ENCODE peak calls at places on chromosomes 11 and 22, in six cellular contexts. X, E, P, O, J and L are unnamed samples. For H3K9me3, the result is how much of the 10 kb centered on the place peaks cover.

GRCh38 chr22:21865041-21865440 is 2.4 kb downstream of the MAPK1 start:
- DNase-seq in P (no peak), E (peak), O (no peak), X (peak), J (no peak), L (peak)

GRCh38 chr11:86248609-86249008 is 4.1 kb downstream of the EED start:
- DNase-seq in E (no peak), X (no peak), O (no peak), J (no peak), P (no peak), L (no peak)

GRCh38 chr11:28969832-28970231 is 861.6 kb downstream of the METTL15 start:
- DNase-seq in P (no peak), X (no peak), O (no peak), E (no peak), J (no peak), L (no peak)

GRCh38 chr22:41009222-41009948 is 58.2 kb downstream of the RBX1 start:
- DNase-seq in J (no peak), P (no peak), O (no peak), E (peak), X (peak), L (no peak)

GRCh38 chr11:44726278-44727113 is at the start of gene TSPAN18:
- DNase-seq in O (peak), E (no peak), J (peak), P (peak), X (no peak), L (peak)

GRCh38 chr11:2363130-2363529 is 14.0 kb upstream of the CD81 start:
- DNase-seq in X (no peak), P (no peak), J (no peak), O (no peak), E (no peak), L (no peak)

GRCh38 chr11:27471588-27472397 is 797 bp downstream of the LGR4 start:
- DNase-seq in J (peak), E (no peak), P (peak), O (peak), X (no peak), L (peak)

GRCh38 chr11:95514386-95515145 is 275.0 kb downstream of the FAM76B start:
- DNase-seq in X (no peak), J (no peak), E (no peak), P (no peak), O (no peak), L (no peak)

GRCh38 chr22:38864361-38865191 is 7.4 kb downstream of the CBX6 start:
- DNase-seq in E (no peak), O (no peak), P (no peak), J (peak), X (no peak), L (no peak)

GRCh38 chr11:87215236-87215635 is 177.5 kb downstream of the TMEM135 start:
- DNase-seq in O (no peak), P (no peak), E (no peak), J (no peak), X (no peak), L (no peak)

GRCh38 chr22:28373841-28374240 is 305.8 kb downstream of the TTC28 start:
- DNase-seq in P (no peak), E (peak), J (no peak), X (no peak), O (no peak), L (no peak)

GRCh38 chr22:42299586-42300285 is 29.3 kb upstream of the TCF20 start:
- DNase-seq in P (peak), E (no peak), X (no peak), J (no peak), O (peak), L (no peak)

GRCh38 chr11:93491941-93492340 is 51.2 kb downstream of the SMCO4 start:
- DNase-seq in P (no peak), E (no peak), J (no peak), X (no peak), O (no peak), L (no peak)

GRCh38 chr11:45651841-45652745 is 13.3 kb downstream of the CHST1 start:
- DNase-seq in X (no peak), E (no peak), J (no peak), O (no peak), P (no peak), L (peak)

GRCh38 chr11:35088676-35089075 is 50.3 kb upstream of the CD44 start:
- DNase-seq in X (no peak), E (no peak), P (no peak), O (no peak), J (no peak), L (no peak)

GRCh38 chr11:83827940-83828554 is 541.9 kb upstream of the CCDC90B start:
- DNase-seq in J (no peak), P (peak), X (no peak), O (peak), E (peak), L (peak)

GRCh38 chr11:122796128-122796717 is 42.1 kb upstream of the CRTAM start:
- DNase-seq in J (peak), O (peak), P (peak), X (no peak), E (peak), L (peak)

GRCh38 chr22:45321827-45322226 is 12.1 kb downstream of the FAM118A start:
- DNase-seq in P (no peak), J (no peak), X (no peak), O (no peak), E (no peak), L (no peak)

GRCh38 chr11:28146123-28146751 is 38.0 kb downstream of the METTL15 start:
- DNase-seq in X (peak), J (no peak), O (no peak), E (peak), P (no peak), L (no peak)

GRCh38 chr11:93519179-93519578 is 24.0 kb downstream of the SMCO4 start:
- DNase-seq in J (no peak), X (no peak), E (no peak), O (no peak), P (no peak), L (no peak)

GRCh38 chr11:70842256-70842655 is 410.1 kb downstream of the SHANK2 start:
- DNase-seq in X (no peak), P (no peak), J (no peak), E (no peak), O (no peak), L (no peak)

GRCh38 chr11:72614381-72614780 is 59.8 kb downstream of the PDE2A start:
- DNase-seq in O (no peak), E (no peak), X (no peak), P (no peak), J (no peak), L (no peak)

GRCh38 chr11:75147875-75148263 is 3.0 kb upstream of the SLCO2B1 start:
- DNase-seq in E (no peak), O (no peak), P (no peak), J (peak), X (no peak), L (no peak)

GRCh38 chr11:15945726-15946125 is 410.6 kb downstream of the SOX6 start:
- DNase-seq in J (no peak), E (no peak), P (no peak), O (no peak), X (no peak), L (no peak)

GRCh38 chr11:27120211-27120610 is 79.6 kb downstream of the BBOX1 start:
- DNase-seq in X (no peak), J (no peak), O (no peak), P (no peak), E (peak), L (no peak)

GRCh38 chr11:102111011-102111786 is 952 bp downstream of the YAP1 start:
- DNase-seq in J (peak), E (peak), O (peak), P (no peak), X (no peak), L (peak)

GRCh38 chr11:27081056-27081455 is 40.4 kb downstream of the BBOX1 start:
- DNase-seq in J (no peak), X (no peak), O (no peak), E (peak), P (no peak), L (no peak)

GRCh38 chr11:65793144-65793581 is 6.3 kb downstream of the OVOL1 start:
- DNase-seq in O (no peak), J (no peak), X (no peak), P (no peak), E (no peak), L (peak)

GRCh38 chr11:101914349-101914736 is 467 bp upstream of the CEP126 start:
- DNase-seq in P (no peak), O (no peak), J (no peak), E (peak), X (peak), L (no peak)

GRCh38 chr22:37154925-37155712 is 5.4 kb upstream of the IL2RB start:
- DNase-seq in O (no peak), J (no peak), P (no peak), X (no peak), E (no peak), L (no peak)

GRCh38 chr11:19455731-19456130 is 215.0 kb upstream of the E2F8 start:
- DNase-seq in P (no peak), O (no peak), X (no peak), E (peak), J (peak), L (no peak)

GRCh38 chr11:102110761-102111010 is 439 bp downstream of the YAP1 start:
- DNase-seq in P (no peak), J (no peak), O (no peak), X (no peak), E (no peak), L (no peak)

GRCh38 chr11:43517518-43517917 is 158.8 kb downstream of the TTC17 start:
- DNase-seq in P (no peak), E (no peak), X (no peak), O (no peak), J (no peak), L (no peak)

GRCh38 chr11:35030716-35031213 is 108.2 kb upstream of the CD44 start:
- DNase-seq in X (peak), J (peak), P (peak), E (peak), O (no peak), L (no peak)

GRCh38 chr11:85821636-85822035 is 10.7 kb upstream of the SYTL2 start:
- DNase-seq in E (peak), X (no peak), J (no peak), O (no peak), P (no peak), L (no peak)

GRCh38 chr11:44309483-44310197 is at the start of gene ALX4:
- DNase-seq in P (peak), E (peak), X (no peak), J (peak), O (no peak), L (peak)

GRCh38 chr11:3370268-3370870 is 8.6 kb downstream of the ZNF195 start:
- DNase-seq in P (no peak), E (no peak), X (no peak), O (no peak), J (no peak), L (no peak)

GRCh38 chr11:3369366-3369765 is 9.6 kb downstream of the ZNF195 start:
- DNase-seq in X (no peak), P (no peak), E (no peak), O (no peak), J (no peak), L (no peak)

GRCh38 chr11:3367221-3367620 is 11.7 kb downstream of the ZNF195 start:
- DNase-seq in P (no peak), X (no peak), E (no peak), J (no peak), O (no peak), L (no peak)

GRCh38 chr11:3368199-3368598 is 10.7 kb downstream of the ZNF195 start:
- DNase-seq in J (no peak), P (no peak), O (no peak), E (no peak), X (no peak), L (no peak)
- H3K9me3 ChIP-seq in J (under half), P (under half), O (under half), E (under half), X (under half), L (under half)

DNA sequence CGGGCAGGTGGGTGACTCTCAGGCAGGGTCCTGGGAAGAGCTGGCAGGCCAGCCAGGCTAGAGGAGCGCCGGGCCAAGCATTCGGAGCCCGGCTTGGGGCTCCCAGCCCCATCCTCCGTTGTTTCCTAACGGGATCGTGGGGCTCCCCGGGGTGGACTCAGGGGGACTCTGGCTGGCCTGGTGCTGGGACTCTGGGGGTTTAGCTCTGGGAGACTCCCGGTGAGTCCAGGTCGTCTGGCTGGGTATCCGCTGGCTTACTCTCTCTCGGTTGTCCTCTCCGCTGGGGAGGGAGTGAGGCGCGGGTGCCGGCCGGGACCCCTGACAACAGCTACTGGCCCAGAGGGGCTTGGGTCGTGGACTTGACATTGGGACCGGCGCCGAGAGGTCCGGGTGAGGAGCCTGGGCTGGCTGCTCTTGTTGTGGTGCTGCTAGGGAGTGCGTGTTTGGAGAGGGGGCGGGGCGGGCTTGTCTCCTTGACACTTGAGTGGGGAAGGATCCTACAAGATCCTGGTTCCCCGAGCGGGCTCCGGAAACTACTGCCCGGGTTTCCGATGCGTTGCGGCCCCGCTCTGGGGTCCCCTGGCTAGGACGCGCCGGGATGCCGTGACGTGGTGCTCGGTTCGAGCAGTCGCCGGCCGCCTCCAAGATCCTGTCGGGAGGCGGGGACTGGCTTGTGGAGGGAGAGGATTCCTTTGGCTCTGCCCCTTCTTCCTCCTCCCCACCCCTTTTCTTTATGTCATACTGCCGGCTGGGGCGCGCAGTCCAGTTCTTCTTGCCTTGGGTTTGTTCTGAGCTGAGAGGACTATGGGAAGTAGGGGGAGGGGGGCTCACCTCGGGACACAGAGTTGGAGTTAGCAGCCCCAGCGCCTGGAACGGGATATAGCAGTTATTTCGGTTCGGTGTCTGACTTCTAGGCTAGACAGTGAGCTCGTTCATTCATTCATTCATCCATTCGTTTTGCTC is 585 bp downstream of the EMSY start:
- DNase-seq in P (peak), E (peak), O (peak), X (peak), J (peak), L (peak)
- TF ChIP-seq CTCF in P (no peak), E (no peak), O (no peak), X (peak), J (no peak), L (peak)

GRCh38 chr22:49639956-49640355 is 187.7 kb downstream of the BRD1 start:
- DNase-seq in E (no peak), J (no peak), P (no peak), O (no peak), X (no peak), L (no peak)
- H3K9me3 ChIP-seq in E (under half), J (under half), P (under half), O (under half), X (half or more), L (under half)

GRCh38 chr22:30602049-30602448 is 4.9 kb upstream of the TCN2 start:
- DNase-seq in J (no peak), E (peak), O (peak), X (no peak), P (no peak), L (no peak)
- TF ChIP-seq CTCF in J (peak), E (peak), O (peak), X (peak), P (peak), L (peak)

GRCh38 chr22:49017769-49018330 is 809.8 kb downstream of the BRD1 start:
- DNase-seq in O (no peak), J (no peak), P (no peak), E (no peak), X (no peak), L (peak)

GRCh38 chr22:49015459-49015858 is 812.2 kb downstream of the BRD1 start:
- DNase-seq in O (no peak), J (no peak), P (no peak), E (no peak), X (no peak), L (peak)

GRCh38 chr22:49014227-49015201 is 813.2 kb downstream of the BRD1 start:
- DNase-seq in E (no peak), P (no peak), O (no peak), J (no peak), X (no peak), L (peak)

GRCh38 chr22:49016909-49017768 is 810.5 kb downstream of the BRD1 start:
- DNase-seq in O (no peak), P (no peak), J (no peak), E (no peak), X (no peak), L (no peak)

DNA sequence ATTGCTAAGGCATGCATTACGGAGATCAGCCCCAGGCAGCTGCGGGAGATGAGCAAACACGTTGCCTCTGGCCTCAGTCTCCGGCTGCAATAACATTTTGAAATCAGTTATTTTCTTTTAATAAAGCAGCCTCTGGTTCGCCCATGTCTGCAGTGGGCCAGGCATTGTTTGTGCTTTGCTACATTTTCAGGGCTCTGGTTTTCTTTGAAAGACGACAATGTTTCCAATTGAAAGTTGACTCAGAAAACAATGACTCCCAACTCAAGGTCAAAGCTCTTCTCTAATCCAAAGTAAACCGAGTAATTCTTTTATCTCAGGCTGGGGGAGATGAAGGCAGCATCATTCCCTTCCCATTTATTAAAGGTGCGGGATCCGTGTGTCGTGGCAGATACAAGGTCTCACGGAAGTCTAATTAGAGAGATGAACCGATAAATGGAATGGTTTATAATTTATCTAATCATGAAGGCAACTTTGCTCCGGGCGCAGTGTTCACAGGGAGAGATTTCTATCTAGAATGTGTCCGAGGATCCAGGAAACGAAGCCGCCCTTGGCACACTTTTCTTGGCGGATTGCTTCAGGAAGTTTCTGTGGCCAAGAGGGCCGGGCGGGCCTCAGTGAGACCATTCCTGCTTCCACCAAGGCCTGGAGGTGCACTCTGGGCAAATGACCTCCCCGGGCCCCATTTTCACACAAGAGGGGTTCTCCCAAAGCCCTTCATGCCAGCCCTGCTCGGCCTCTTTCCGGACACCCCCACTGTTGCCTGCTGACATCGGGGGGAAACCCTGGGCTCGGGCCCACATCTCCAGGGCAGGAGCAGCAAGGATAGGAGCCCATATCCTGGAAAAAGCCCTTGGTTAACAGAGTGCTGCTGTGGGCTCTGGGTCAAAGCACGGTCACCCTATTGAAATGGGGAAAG is 811.4 kb downstream of the BRD1 start:
- DNase-seq in P (no peak), O (no peak), X (no peak), J (peak), E (no peak), L (peak)
- H3K9me3 ChIP-seq in P (under half), O (under half), X (half or more), J (under half), E (under half), L (under half)

GRCh38 chr11:12186683-12187082 is 76.3 kb downstream of the MICAL2 start:
- DNase-seq in X (no peak), O (no peak), E (no peak), J (no peak), P (no peak), L (no peak)

GRCh38 chr11:12188548-12189317 is 78.3 kb downstream of the MICAL2 start:
- DNase-seq in E (no peak), J (no peak), O (no peak), X (no peak), P (no peak), L (no peak)

GRCh38 chr11:12187399-12187798 is 77.0 kb downstream of the MICAL2 start:
- DNase-seq in J (no peak), O (no peak), E (no peak), X (no peak), P (peak), L (no peak)

GRCh38 chr11:12190511-12190910 is 80.1 kb downstream of the MICAL2 start:
- DNase-seq in X (no peak), O (no peak), E (no peak), J (no peak), P (no peak), L (no peak)

GRCh38 chr11:12189543-12190235 is 79.3 kb downstream of the MICAL2 start:
- DNase-seq in P (no peak), E (no peak), J (no peak), X (no peak), O (no peak), L (no peak)
- TF ChIP-seq CTCF in P (no peak), E (no peak), J (no peak), X (no peak), O (no peak), L (no peak)